ENCODE peak calls at places on chromosomes 4 and X, in seven cellular contexts. C is cardiac fibroblast; I is CD8-positive, alpha-beta T cell; X is iris pigment epithelial cell; S is ovary; F is amniotic stem cell; U is Calu3. P is an unnamed sample.

GRCh38 chr4:145234086-145234694 is 53.8 kb upstream of the OTUD4 start:
- DNase-seq in U (peak; percentile 69), F (peak; percentile 32), X (peak; percentile 64), S (no peak), I (peak; percentile 55), C (peak; percentile 78), P (peak; percentile 77)

GRCh38 chr4:147117400-147117799 is 171.7 kb upstream of the TTC29 start:
- DNase-seq in F (no peak), C (no peak), X (peak; percentile 37), S (no peak), I (no peak), U (no peak), P (peak; percentile 55)

GRCh38 chr4:177235026-177235425 is 74.6 kb upstream of the NEIL3 start:
- DNase-seq in F (no peak), X (peak; percentile 46), C (peak; percentile 73), I (no peak), U (no peak), S (no peak), P (peak; percentile 78)

GRCh38 chr4:19514276-19515070 is 737.2 kb upstream of the SLIT2 start:
- DNase-seq in F (no peak), C (no peak), U (no peak), I (no peak), X (peak; percentile 72), S (no peak), P (no peak)

GRCh38 chrX:9899640-9900075 is 67.5 kb upstream of the CLDN34 start:
- DNase-seq in S (peak; percentile 57), F (no peak), U (no peak), I (no peak), X (peak; percentile 81), C (peak; percentile 48), P (peak; percentile 67)

GRCh38 chr4:82787342-82787741 is 11.3 kb downstream of the SCD5 start:
- DNase-seq in F (no peak), X (no peak), C (peak; percentile 53), S (no peak), I (no peak), U (no peak), P (peak; percentile 70)

GRCh38 chrX:113790987-113791386 is 792.9 kb upstream of the HTR2C start:
- DNase-seq in U (no peak), X (no peak), C (no peak), I (no peak), F (peak; percentile 5), S (no peak), P (peak; percentile 59)

GRCh38 chr4:178309890-178310289 is 867.7 kb upstream of the AGA start:
- DNase-seq in X (no peak), F (no peak), C (no peak), I (no peak), U (no peak), S (no peak), P (no peak)

GRCh38 chrX:38627683-38628082 is 66.3 kb downstream of the TSPAN7 start:
- DNase-seq in I (no peak), C (peak; percentile 42), F (no peak), U (peak; percentile 18), S (no peak), X (peak; percentile 29), P (peak; percentile 2)

GRCh38 chr4:53854991-53855885 is 209.2 kb downstream of the CHIC2 start:
- DNase-seq in U (no peak), I (no peak), F (no peak), X (peak; percentile 61), S (no peak), C (peak; percentile 65), P (peak; percentile 61)

P was measured in fibroblast of lung.